ENCODE peak calls at places on chromosomes 11 and 22, in four cellular contexts. A is H1, W is neuronal stem cell, D is IMR-90. I is an unnamed sample.

GRCh38 chr11:101848262-101848661 is 66.5 kb upstream of the CEP126 start:
- DNase-seq in A (no peak), D (peak), W (no peak), I (peak)

GRCh38 chr22:36201630-36202312 is at the start of gene APOL4:
- DNase-seq in D (no peak), A (no peak), W (no peak), I (no peak)

GRCh38 chr22:23033116-23033905 is 37.0 kb upstream of the GNAZ start:
- DNase-seq in A (no peak), W (no peak), D (no peak), I (no peak)

GRCh38 chr11:9675691-9676090 is 11.8 kb downstream of the SWAP70 start:
- DNase-seq in D (no peak), W (no peak), A (no peak), I (no peak)

GRCh38 chr11:68031136-68031459 is 617 bp downstream of the NDUFS8 start:
- DNase-seq in A (no peak), D (no peak), W (no peak), I (peak)

GRCh38 chr11:72634472-72635095 is 39.6 kb downstream of the PDE2A start:
- DNase-seq in D (no peak), A (no peak), W (no peak), I (no peak)

GRCh38 chr11:17313349-17314231 is 37.1 kb downstream of the NUCB2 start:
- DNase-seq in W (no peak), D (no peak), A (no peak), I (no peak)

GRCh38 chr11:58192229-58192628 is 3.4 kb downstream of the OR9Q2 start:
- DNase-seq in W (no peak), D (no peak), A (no peak), I (no peak)

GRCh38 chr11:16997624-16998023 is 16.6 kb downstream of the PLEKHA7 start:
- DNase-seq in W (no peak), D (no peak), A (no peak), I (no peak)

GRCh38 chr22:22910272-22911240 is 22.9 kb downstream of the IGLL5 start:
- DNase-seq in W (no peak), A (no peak), D (no peak), I (no peak)

GRCh38 chr11:131829725-131830124 is 459.3 kb downstream of the NTM start:
- DNase-seq in A (no peak), W (no peak), D (no peak), I (no peak)

GRCh38 chr11:126416542-126417090 is 61.1 kb downstream of the ST3GAL4 start:
- DNase-seq in A (peak), D (peak), W (peak), I (peak)

GRCh38 chr11:69267395-69267805 is 26.6 kb upstream of the MYEOV start:
- DNase-seq in A (no peak), D (no peak), W (no peak), I (no peak)

GRCh38 chr11:131614514-131615085 is 244.2 kb downstream of the NTM start:
- DNase-seq in A (no peak), D (no peak), W (no peak), I (no peak)

GRCh38 chr11:69002101-69002742 is 10.8 kb downstream of the MRGPRF start:
- DNase-seq in D (no peak), A (no peak), W (no peak), I (no peak)

GRCh38 chr22:42408815-42409529 is 23.2 kb downstream of the NFAM1 start:
- DNase-seq in A (no peak), D (no peak), W (no peak), I (no peak)

GRCh38 chr11:914747-915493 is 4.3 kb upstream of the CHID1 start:
- DNase-seq in W (no peak), A (no peak), D (no peak), I (no peak)

GRCh38 chr11:11027271-11027670 is 169.4 kb upstream of the ZBED5 start:
- DNase-seq in A (no peak), W (no peak), D (peak), I (peak)

GRCh38 chr11:78419327-78419726 is 1.7 kb upstream of the GAB2 start:
- DNase-seq in W (no peak), A (no peak), D (peak), I (peak)

GRCh38 chr11:32478277-32478731 is 43.0 kb upstream of the WT1 start:
- DNase-seq in W (no peak), A (no peak), D (no peak), I (no peak)

GRCh38 chr22:24330636-24331035 is 60.0 kb downstream of the SPECC1L start:
- DNase-seq in A (no peak), W (no peak), D (no peak), I (no peak)

GRCh38 chr11:1409108-1409851 is 19.5 kb downstream of the BRSK2 start:
- DNase-seq in W (no peak), D (no peak), A (no peak), I (no peak)

GRCh38 chr11:690738-691633 is 4.0 kb downstream of the DEAF1 start:
- DNase-seq in W (no peak), A (no peak), D (no peak), I (no peak)

GRCh38 chr22:39661842-39662676 is 91.5 kb downstream of the CACNA1I start:
- DNase-seq in A (peak), D (no peak), W (no peak), I (no peak)

GRCh38 chr11:2991477-2992233 is 474 bp downstream of the NAP1L4 start:
- DNase-seq in W (peak), A (no peak), D (peak), I (peak)

GRCh38 chr11:110525883-110526282 is 96.1 kb downstream of the FDX1 start:
- DNase-seq in A (no peak), W (no peak), D (peak), I (peak)

GRCh38 chr11:93957553-93957952 is 63.6 kb upstream of the HEPHL1 start:
- DNase-seq in W (no peak), D (no peak), A (no peak), I (no peak)

GRCh38 chr22:32106930-32107329 is 52.2 kb downstream of the C22orf42 start:
- DNase-seq in A (peak), W (peak), D (no peak), I (no peak)

DNA sequence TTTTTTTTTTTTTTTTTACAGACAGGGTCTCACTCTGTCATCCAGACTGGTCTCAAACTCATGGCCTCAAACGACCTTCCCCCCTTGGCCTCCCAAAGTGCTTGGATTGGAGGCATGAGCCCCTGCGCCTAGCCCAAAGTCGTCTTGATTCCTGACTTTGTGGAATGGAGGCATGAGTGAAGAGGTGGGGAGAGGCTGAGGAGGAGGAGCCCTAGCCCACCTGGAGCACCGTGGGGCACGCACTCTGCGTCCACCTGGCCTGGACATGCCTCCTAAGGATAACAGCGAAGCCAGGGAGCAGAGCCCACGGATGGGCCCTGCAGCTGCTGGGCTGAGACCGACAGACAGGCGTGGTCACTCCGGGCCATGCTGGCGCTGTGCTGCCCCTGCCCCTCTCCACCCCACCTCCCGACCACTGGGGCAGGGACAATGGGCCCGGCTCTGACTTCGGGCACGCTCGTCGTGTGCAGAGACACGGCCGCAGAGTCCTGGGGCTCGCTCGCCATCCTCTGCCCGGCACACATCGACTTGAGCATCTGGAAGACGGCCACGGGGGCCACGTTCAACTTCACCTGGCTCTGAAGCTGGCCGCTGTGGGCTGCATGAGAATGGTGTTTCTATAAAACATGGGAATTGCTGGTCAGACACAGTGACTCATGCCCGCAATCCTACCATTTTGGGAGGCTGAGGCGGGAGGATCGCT is 34.8 kb downstream of the LRRC74B start:
- DNase-seq in W (no peak), A (no peak), D (no peak), I (no peak)
- H3K4me3 ChIP-seq in W (no peak), A (no peak), D (no peak), I (no peak)

DNA sequence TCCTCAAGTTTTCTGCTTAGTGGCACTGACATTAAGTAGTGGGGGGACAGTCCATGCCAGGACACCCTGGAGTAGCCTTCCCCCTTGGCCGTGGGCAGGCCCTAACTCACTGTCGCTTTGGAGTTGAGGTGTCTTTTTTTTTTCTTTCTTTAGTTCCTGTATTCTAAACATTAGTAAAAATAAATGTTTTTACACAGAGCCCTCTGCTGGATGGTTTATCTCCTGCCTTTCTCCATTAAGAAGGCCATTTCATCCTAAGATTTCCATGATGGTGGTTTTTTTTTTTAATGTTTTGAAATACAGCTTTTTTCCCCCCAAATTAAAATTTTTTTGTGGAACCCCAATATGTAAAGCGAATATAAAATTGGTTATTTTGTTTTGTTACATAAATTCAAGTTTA is 1.8 kb upstream of the TIGD3 start:
- DNase-seq in D (peak), W (no peak), A (no peak), I (peak)
- H3K14ac ChIP-seq in D (no peak), W (no peak), A (no peak), I (no peak)

GRCh38 chr11:124198852-124199389 is 15.8 kb downstream of the OR10D3 start:
- DNase-seq in A (no peak), D (no peak), W (no peak), I (no peak)
- H3K4me3 ChIP-seq in A (no peak), D (no peak), W (no peak), I (no peak)

DNA sequence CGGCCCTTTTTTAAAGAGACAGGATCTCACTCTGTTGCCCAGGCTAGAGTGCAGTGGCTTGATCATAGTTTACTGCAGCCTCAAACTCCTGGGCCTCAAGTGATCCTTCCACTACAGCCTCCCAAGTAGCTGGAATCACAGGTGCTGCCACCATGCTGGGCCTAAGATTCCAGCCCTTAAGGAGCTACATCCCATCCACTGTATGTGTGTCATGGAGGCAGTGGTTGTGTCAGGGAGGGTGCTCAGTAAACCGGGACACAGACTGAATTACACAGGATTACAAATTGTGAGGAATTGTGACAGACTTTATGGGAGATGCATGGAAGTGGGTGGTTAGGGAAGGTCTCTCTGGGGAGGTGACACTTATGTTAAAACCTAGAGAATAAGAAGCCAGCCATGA is 2.1 kb upstream of the PPIL2 start:
- DNase-seq in A (no peak), W (no peak), D (no peak), I (no peak)
- H3K14ac ChIP-seq in A (no peak), W (no peak), D (no peak), I (no peak)

DNA sequence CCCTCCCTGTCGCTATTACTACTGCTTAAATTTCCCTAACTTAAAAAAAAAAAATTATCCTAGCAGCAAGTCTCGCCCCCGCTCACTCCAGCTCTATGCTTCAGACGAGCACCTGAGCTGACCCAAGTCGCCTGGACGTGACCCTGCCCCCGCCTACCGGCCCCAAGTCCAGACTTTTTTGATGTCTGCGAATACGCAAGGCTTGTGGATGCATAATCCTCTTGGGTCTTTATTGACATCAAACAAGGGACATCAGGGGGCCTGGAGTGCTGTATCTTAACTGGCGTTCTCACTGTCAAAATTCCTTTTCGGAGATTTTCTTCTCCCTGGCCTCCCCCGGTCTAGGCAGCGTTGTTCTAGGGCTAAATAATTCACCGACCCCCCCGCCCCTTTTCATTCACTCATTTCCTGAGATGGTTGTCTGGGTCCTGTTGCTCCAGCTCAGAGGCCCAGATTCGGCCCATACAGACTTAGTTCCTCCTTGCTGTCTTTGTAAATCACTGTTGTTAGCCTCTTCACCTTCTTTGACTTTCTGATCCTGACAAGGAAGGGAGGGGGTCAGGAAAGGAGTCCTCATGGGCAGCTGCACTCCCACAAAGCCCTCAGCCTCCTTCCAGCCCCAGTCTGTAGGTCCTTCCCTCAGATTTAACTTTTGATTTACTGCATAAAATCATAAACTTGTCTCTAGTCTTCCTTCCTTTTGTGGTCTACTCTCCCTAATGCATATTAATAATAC is 596 bp upstream of the LRP4 start:
- DNase-seq in D (no peak), W (no peak), A (peak), I (peak)
- H3K4me3 ChIP-seq in D (peak), W (peak), A (peak), I (peak)

GRCh38 chr11:66288138-66288865 is 641 bp downstream of the YIF1A start:
- DNase-seq in D (no peak), W (no peak), A (peak), I (peak)
- H3K14ac ChIP-seq in D (peak), W (peak), A (no peak), I (peak)

GRCh38 chr11:64449381-64450167 is 90.6 kb downstream of the RPS6KA4 start:
- DNase-seq in W (peak), A (peak), D (peak), I (peak)
- H3K4me3 ChIP-seq in W (no peak), A (peak), D (no peak), I (peak)

GRCh38 chr11:65888163-65888814 is at the start of gene FIBP:
- DNase-seq in W (peak), A (peak), D (peak), I (peak)
- H3K14ac ChIP-seq in W (peak), A (no peak), D (peak), I (peak)

I was measured in mesenchymal stem cell.